ENCODE peak calls at places on chromosomes 16 and 17, in nine cellular contexts. O is HS-5, T is NCI-H1092, Z is lung, Q is retinal pigment epithelial cell, F is iris pigment epithelial cell, Y is nephron progenitor cell, E is mucosa of descending colon, U is HuH-7.5. P is an unnamed sample.

GRCh38 chr17:45291170-45291805 is 25.5 kb downstream of the MAP3K14 start:
- DNase-seq in Y (no peak), F (peak; percentile 51), Q (no peak), U (no peak), Z (no peak), T (no peak), E (no peak), O (no peak), P (no peak)

GRCh38 chr16:11583171-11583570 is 3.5 kb downstream of the LITAF start:
- DNase-seq in E (no peak), Z (no peak), Q (no peak), U (no peak), F (peak; percentile 63), T (no peak), Y (no peak), O (no peak), P (no peak)

GRCh38 chr16:85989863-85990643 is 91.1 kb downstream of the IRF8 start:
- DNase-seq in Z (no peak), Y (no peak), E (no peak), F (no peak), O (no peak), U (no peak), Q (no peak), T (no peak), P (no peak)

GRCh38 chr16:75258807-75259141 is 7.3 kb upstream of the BCAR1 start:
- DNase-seq in E (no peak), T (no peak), O (no peak), Q (no peak), F (no peak), U (no peak), Z (no peak), Y (no peak), P (no peak)

GRCh38 chr17:39485555-39485954 is 24.3 kb downstream of the CDK12 start:
- DNase-seq in T (no peak), F (peak; percentile 99), E (no peak), Y (no peak), Z (no peak), Q (peak; percentile 58), O (peak; percentile 81), U (no peak), P (no peak)

GRCh38 chr17:56710986-56711385 is 117.5 kb downstream of the NOG start:
- DNase-seq in Y (no peak), Z (no peak), U (no peak), Q (no peak), O (no peak), F (no peak), T (no peak), E (no peak), P (no peak)

GRCh38 chr16:14205666-14206065 is 134.5 kb downstream of the MRTFB start:
- DNase-seq in Q (no peak), F (peak; percentile 58), E (no peak), O (no peak), Z (no peak), U (no peak), Y (no peak), T (no peak), P (no peak)

GRCh38 chr16:31876955-31877828 is 3.6 kb downstream of the ZNF267 start:
- DNase-seq in Y (no peak), U (no peak), F (peak; percentile 97), T (no peak), E (no peak), Z (no peak), O (peak; percentile 90), Q (no peak), P (no peak)

GRCh38 chr17:68101992-68102758 is 66.6 kb downstream of the KPNA2 start:
- DNase-seq in Q (no peak), U (peak; percentile 25), T (no peak), F (no peak), O (no peak), Z (peak; percentile 42), Y (peak; percentile 16), E (peak; percentile 67), P (no peak)

GRCh38 chr17:71905632-71906031 is 215.2 kb upstream of the SOX9 start:
- DNase-seq in Y (no peak), T (no peak), Q (no peak), Z (no peak), F (no peak), O (no peak), E (no peak), U (no peak), P (no peak)

GRCh38 chr16:84680165-84680842 is 19.5 kb upstream of the USP10 start:
- DNase-seq in F (no peak), O (no peak), Q (no peak), U (no peak), E (no peak), Z (no peak), T (no peak), Y (no peak), P (no peak)

GRCh38 chr17:32243712-32244111 is 21.9 kb upstream of the RHBDL3 start:
- DNase-seq in Z (no peak), T (no peak), O (no peak), E (no peak), U (no peak), F (no peak), Q (no peak), Y (no peak), P (no peak)

P was measured in dorsolateral prefrontal cortex.